ENCODE peak calls at places on chromosomes 16 and 17, in nine cellular contexts. X, L, S, B, A, U, O, R and W are unnamed samples.

GRCh38 chr16:55488306-55488705 is 9.3 kb downstream of the MMP2 start:
- DNase-seq in X (no peak), L (no peak), S (no peak), B (no peak), A (no peak), U (no peak), O (no peak), R (no peak), W (no peak)

GRCh38 chr16:81097230-81097629 is 1.0 kb upstream of the GCSH start:
- DNase-seq in X (no peak), L (no peak), S (no peak), B (no peak), A (no peak), U (no peak), O (no peak), R (no peak), W (no peak)

GRCh38 chr16:27491894-27492587 is 57.7 kb downstream of the GTF3C1 start:
- DNase-seq in X (no peak), L (no peak), S (no peak), B (peak), A (no peak), U (peak), O (peak), R (no peak), W (no peak)

GRCh38 chr17:19948100-19948943 is 29.3 kb downstream of the AKAP10 start:
- DNase-seq in X (no peak), L (no peak), S (no peak), B (no peak), A (no peak), U (no peak), O (no peak), R (no peak), W (peak)

GRCh38 chr17:83050651-83051422 is 28.6 kb upstream of the METRNL start:
- DNase-seq in X (no peak), L (peak), S (peak), B (no peak), A (no peak), U (no peak), O (no peak), R (no peak), W (peak)

GRCh38 chr16:62079236-62079635 is 43.0 kb upstream of the CDH8 start:
- DNase-seq in X (no peak), L (no peak), S (no peak), B (no peak), A (no peak), U (no peak), O (peak), R (no peak), W (no peak)

GRCh38 chr17:14205992-14206461 is 30.6 kb downstream of the CDRT15 start:
- DNase-seq in X (peak), L (peak), S (no peak), B (peak), A (peak), U (peak), O (peak), R (no peak), W (no peak)

GRCh38 chr17:73883175-73883574 is 238.9 kb upstream of the SDK2 start:
- DNase-seq in X (no peak), L (no peak), S (no peak), B (no peak), A (no peak), U (no peak), O (no peak), R (no peak), W (no peak)

GRCh38 chr16:57026778-57027062 is 37.4 kb downstream of the NLRC5 start:
- DNase-seq in X (no peak), L (no peak), S (no peak), B (no peak), A (no peak), U (peak), O (no peak), R (no peak), W (no peak)

GRCh38 chr16:73064227-73064995 is 16.5 kb upstream of the ZFHX3 start:
- DNase-seq in X (no peak), L (no peak), S (no peak), B (no peak), A (no peak), U (no peak), O (no peak), R (peak), W (no peak)

GRCh38 chr16:13070268-13070667 is 168.9 kb downstream of the SHISA9 start:
- DNase-seq in X (no peak), L (peak), S (no peak), B (no peak), A (no peak), U (no peak), O (no peak), R (no peak), W (no peak)

GRCh38 chr16:86538196-86538780 is 16.7 kb downstream of the MTHFSD start:
- DNase-seq in X (no peak), L (no peak), S (no peak), B (no peak), A (no peak), U (no peak), O (no peak), R (no peak), W (no peak)

GRCh38 chr17:64491034-64491860 is 5.6 kb downstream of the POLG2 start:
- DNase-seq in X (no peak), L (peak), S (no peak), B (peak), A (peak), U (no peak), O (peak), R (peak), W (peak)

GRCh38 chr17:75159196-75160031 is 5.1 kb upstream of the JPT1 start:
- DNase-seq in X (no peak), L (no peak), S (no peak), B (peak), A (no peak), U (no peak), O (peak), R (peak), W (no peak)

GRCh38 chr16:48366165-48367093 is 18.8 kb downstream of the SIAH1 start:
- DNase-seq in X (no peak), L (peak), S (no peak), B (peak), A (no peak), U (no peak), O (peak), R (peak), W (peak)

GRCh38 chr16:89357460-89357859 is 132.9 kb downstream of the ANKRD11 start:
- DNase-seq in X (peak), L (peak), S (no peak), B (no peak), A (no peak), U (peak), O (no peak), R (no peak), W (no peak)

GRCh38 chr17:31310260-31310659 is 3.6 kb downstream of the EVI2B start:
- DNase-seq in X (no peak), L (no peak), S (no peak), B (no peak), A (no peak), U (no peak), O (no peak), R (no peak), W (no peak)

GRCh38 chr16:22726868-22727267 is 87.1 kb upstream of the HS3ST2 start:
- DNase-seq in X (no peak), L (no peak), S (no peak), B (peak), A (no peak), U (no peak), O (no peak), R (peak), W (no peak)

GRCh38 chr16:87621976-87622713 is 19.8 kb downstream of the JPH3 start:
- DNase-seq in X (no peak), L (no peak), S (no peak), B (no peak), A (no peak), U (no peak), O (no peak), R (no peak), W (no peak)

GRCh38 chr16:89923640-89924297 is 627 bp downstream of the TUBB3 start:
- DNase-seq in X (no peak), L (no peak), S (no peak), B (no peak), A (no peak), U (no peak), O (no peak), R (no peak), W (no peak)

GRCh38 chr17:29682987-29683386 is 60.3 kb upstream of the CORO6 start:
- DNase-seq in X (no peak), L (no peak), S (no peak), B (no peak), A (no peak), U (no peak), O (no peak), R (no peak), W (peak)

GRCh38 chr17:49580055-49580721 is 4.5 kb downstream of the NXPH3 start:
- DNase-seq in X (peak), L (no peak), S (no peak), B (no peak), A (no peak), U (no peak), O (peak), R (no peak), W (no peak)

GRCh38 chr17:72150632-72151460 is 30.0 kb downstream of the SOX9 start:
- DNase-seq in X (no peak), L (no peak), S (no peak), B (no peak), A (no peak), U (no peak), O (no peak), R (no peak), W (no peak)

GRCh38 chr16:55037051-55037450 is 106.4 kb downstream of the IRX5 start:
- DNase-seq in X (no peak), L (no peak), S (no peak), B (no peak), A (no peak), U (no peak), O (no peak), R (no peak), W (no peak)

GRCh38 chr17:64781394-64781793 is 119.3 kb upstream of the SMURF2 start:
- DNase-seq in X (peak), L (peak), S (no peak), B (peak), A (peak), U (peak), O (no peak), R (no peak), W (peak)

GRCh38 chr16:16145286-16145685 is 78.0 kb downstream of the ABCC6 start:
- DNase-seq in X (no peak), L (no peak), S (no peak), B (no peak), A (no peak), U (no peak), O (no peak), R (no peak), W (no peak)

GRCh38 chr17:81998222-81998621 is 20.8 kb downstream of the ASPSCR1 start:
- DNase-seq in X (no peak), L (no peak), S (no peak), B (no peak), A (no peak), U (no peak), O (no peak), R (no peak), W (no peak)

GRCh38 chr17:69448431-69449102 is 34.1 kb downstream of the MAP2K6 start:
- DNase-seq in X (peak), L (peak), S (peak), B (no peak), A (no peak), U (no peak), O (no peak), R (no peak), W (peak)

GRCh38 chr16:60731329-60731728 is 1304.9 kb downstream of the CDH8 start:
- DNase-seq in X (no peak), L (no peak), S (no peak), B (no peak), A (no peak), U (no peak), O (no peak), R (no peak), W (no peak)

GRCh38 chr17:77572065-77572601 is 386.4 kb upstream of the TNRC6C start:
- DNase-seq in X (no peak), L (no peak), S (no peak), B (no peak), A (no peak), U (peak), O (no peak), R (no peak), W (no peak)

GRCh38 chr16:85078176-85078700 is 34.0 kb downstream of the CIBAR2 start:
- DNase-seq in X (no peak), L (no peak), S (no peak), B (no peak), A (no peak), U (no peak), O (no peak), R (no peak), W (no peak)

GRCh38 chr17:18258356-18259038 is at the start of gene FLII:
- DNase-seq in X (no peak), L (peak), S (peak), B (no peak), A (peak), U (peak), O (peak), R (no peak), W (peak)

GRCh38 chr17:50137050-50137449 is 7.1 kb upstream of the SAMD14 start:
- DNase-seq in X (no peak), L (no peak), S (no peak), B (no peak), A (no peak), U (no peak), O (no peak), R (no peak), W (no peak)

GRCh38 chr17:36647598-36647997 is 46.2 kb downstream of the MRM1 start:
- DNase-seq in X (no peak), L (no peak), S (no peak), B (no peak), A (no peak), U (no peak), O (no peak), R (no peak), W (peak)

GRCh38 chr17:36652716-36653115 is 51.3 kb downstream of the MRM1 start:
- DNase-seq in X (no peak), L (no peak), S (no peak), B (peak), A (no peak), U (no peak), O (peak), R (peak), W (no peak)

GRCh38 chr17:36653374-36653773 is 52.0 kb downstream of the MRM1 start:
- DNase-seq in X (no peak), L (no peak), S (no peak), B (no peak), A (no peak), U (no peak), O (no peak), R (no peak), W (no peak)

GRCh38 chr17:36645358-36645757 is 44.0 kb downstream of the MRM1 start:
- DNase-seq in X (no peak), L (no peak), S (no peak), B (no peak), A (no peak), U (no peak), O (no peak), R (no peak), W (no peak)

GRCh38 chr17:36650096-36650764 is 48.8 kb downstream of the MRM1 start:
- DNase-seq in X (no peak), L (no peak), S (no peak), B (no peak), A (no peak), U (no peak), O (no peak), R (no peak), W (no peak)
- TF ChIP-seq CTCF in X (no peak), L (no peak), S (no peak), B (no peak), A (no peak), U (no peak), O (no peak), R (no peak), W (no peak)

GRCh38 chr16:21083729-21084268 is 66.8 kb downstream of the DNAH3 start:
- DNase-seq in X (peak), L (peak), S (peak), B (no peak), A (peak), U (peak), O (peak), R (peak), W (peak)
- TF ChIP-seq CTCF in X (peak), L (peak), S (peak), B (peak), A (peak), U (peak), O (peak), R (peak), W (peak)

GRCh38 chr16:19853132-19853972 is 31.3 kb downstream of the GPRC5B start:
- DNase-seq in X (no peak), L (no peak), S (no peak), B (no peak), A (no peak), U (no peak), O (no peak), R (no peak), W (no peak)

GRCh38 chr16:19851476-19851875 is 33.2 kb downstream of the GPRC5B start:
- DNase-seq in X (no peak), L (no peak), S (no peak), B (no peak), A (no peak), U (no peak), O (no peak), R (no peak), W (no peak)

GRCh38 chr16:19853973-19854876 is 30.4 kb downstream of the GPRC5B start:
- DNase-seq in X (no peak), L (no peak), S (no peak), B (no peak), A (no peak), U (no peak), O (no peak), R (no peak), W (no peak)

GRCh38 chr16:19846421-19846820 is 38.2 kb downstream of the GPRC5B start:
- DNase-seq in X (no peak), L (no peak), S (no peak), B (no peak), A (no peak), U (no peak), O (no peak), R (no peak), W (no peak)

DNA sequence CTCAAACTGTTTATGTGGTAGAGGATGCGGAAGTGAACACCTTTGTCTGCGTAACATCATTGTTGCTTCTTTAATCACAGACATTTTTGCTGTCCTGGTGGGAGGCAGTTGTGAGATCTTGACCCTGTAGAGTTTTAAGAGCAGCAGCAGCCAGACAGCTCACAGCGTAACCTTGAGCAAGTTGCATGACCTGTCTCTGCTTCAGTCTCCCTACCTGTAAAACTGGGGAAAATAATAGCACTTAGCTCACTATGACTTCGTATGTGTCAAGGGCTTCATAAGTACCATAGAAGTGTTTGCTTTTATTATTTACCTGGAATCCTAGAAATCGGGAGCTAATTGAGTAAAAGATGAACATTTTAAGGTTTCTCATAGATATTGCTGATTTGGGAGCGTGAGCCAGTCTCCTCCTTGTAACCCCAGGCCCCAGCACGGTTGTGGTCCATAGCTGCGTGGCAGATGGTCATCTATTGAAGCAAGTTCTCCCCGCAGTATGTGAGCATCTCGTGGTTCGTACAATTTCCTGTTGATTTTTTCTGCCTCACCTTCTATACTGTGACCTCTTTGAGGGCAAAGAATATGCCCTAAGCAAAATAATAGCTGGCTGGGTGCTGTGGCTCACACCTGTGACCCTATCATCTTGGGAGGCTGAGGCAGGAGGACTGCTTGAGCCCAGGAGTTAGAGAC is 34.4 kb downstream of the GPRC5B start:
- DNase-seq in X (no peak), L (no peak), S (no peak), B (no peak), A (no peak), U (no peak), O (no peak), R (no peak), W (no peak)
- TF ChIP-seq CTCF in X (no peak), L (no peak), S (no peak), B (no peak), A (no peak), U (no peak), O (no peak), R (no peak), W (no peak)

GRCh38 chr16:31008154-31008950 is 2.1 kb downstream of the STX1B start:
- DNase-seq in X (no peak), L (no peak), S (no peak), B (peak), A (no peak), U (no peak), O (peak), R (peak), W (no peak)

GRCh38 chr16:31010943-31011342 is 505 bp upstream of the STX1B start:
- DNase-seq in X (no peak), L (no peak), S (no peak), B (no peak), A (no peak), U (no peak), O (no peak), R (no peak), W (no peak)

GRCh38 chr16:31010539-31010938 is at the start of gene STX1B:
- DNase-seq in X (no peak), L (no peak), S (peak), B (no peak), A (no peak), U (no peak), O (no peak), R (no peak), W (peak)

GRCh38 chr16:31009120-31009519 is 1.3 kb downstream of the STX1B start:
- DNase-seq in X (no peak), L (no peak), S (no peak), B (no peak), A (no peak), U (no peak), O (no peak), R (no peak), W (no peak)

DNA sequence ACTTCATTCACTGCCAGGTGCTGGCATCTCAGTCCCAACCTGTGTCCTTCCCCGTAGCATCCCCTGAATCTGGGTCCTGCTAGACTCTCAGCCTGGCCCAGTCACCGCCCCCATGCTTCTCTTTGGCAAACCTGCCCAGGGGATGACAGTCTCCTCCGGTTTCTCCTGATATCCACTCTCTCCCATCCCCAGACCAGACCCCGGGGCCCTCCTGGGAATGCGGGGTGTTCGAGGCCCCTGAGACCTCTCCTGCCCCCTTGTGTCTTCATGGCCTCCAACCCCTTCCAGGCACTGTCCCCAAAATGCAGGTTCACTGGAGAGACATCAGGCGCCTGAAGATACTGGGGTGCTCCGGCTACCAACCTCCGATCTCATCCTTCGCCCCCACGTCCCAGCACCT is 544 bp downstream of the STX1B start:
- DNase-seq in X (no peak), L (no peak), S (no peak), B (no peak), A (no peak), U (no peak), O (no peak), R (no peak), W (no peak)
- TF ChIP-seq CTCF in X (no peak), L (no peak), S (no peak), B (no peak), A (no peak), U (no peak), O (no peak), R (no peak), W (no peak)

DNA sequence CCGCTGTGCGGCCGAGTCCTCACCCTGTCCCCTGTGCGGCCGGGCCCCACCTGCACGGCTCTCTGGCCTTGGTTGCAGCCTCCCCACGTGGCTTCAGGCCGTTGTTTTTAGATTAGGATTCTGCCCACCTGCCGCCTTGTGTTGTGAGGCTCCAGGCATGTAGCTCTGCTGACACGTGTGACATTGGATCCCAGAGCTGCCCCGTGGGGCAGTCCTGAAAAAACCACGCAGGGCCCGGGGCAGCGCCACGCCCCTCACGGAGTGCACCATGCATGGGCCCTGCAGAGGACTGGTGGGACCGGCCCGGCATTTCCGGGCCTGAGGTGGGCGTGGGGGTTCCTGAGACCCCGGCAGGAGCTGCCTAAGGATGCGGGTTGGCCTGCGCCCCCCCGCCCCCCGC is 27.8 kb upstream of the CHMP6 start:
- DNase-seq in X (peak), L (no peak), S (no peak), B (no peak), A (no peak), U (peak), O (no peak), R (no peak), W (no peak)
- TF ChIP-seq CTCF in X (no peak), L (no peak), S (no peak), B (no peak), A (no peak), U (no peak), O (no peak), R (no peak), W (no peak)

GRCh38 chr16:53692146-53692545 is 11.5 kb downstream of the RPGRIP1L start:
- DNase-seq in X (no peak), L (no peak), S (no peak), B (no peak), A (no peak), U (no peak), O (peak), R (no peak), W (peak)
- TF ChIP-seq CTCF in X (no peak), L (no peak), S (no peak), B (peak), A (peak), U (no peak), O (peak), R (no peak), W (peak)